ENCODE peak calls at places on chromosomes 5 and 9, in eight cellular contexts. B is fibroblast of the conjunctiva; A is activated CD8-positive, alpha-beta memory T cell treated with anti-CD3 and anti-CD28 coated beads, Interleukin-2, amount 50 U/mL, for 48 hours; F is naive thymus-derived CD8-positive, alpha-beta T cell; Z is NCI-H2171 treated with DMSO at 0.1 percent for 48 hours; U is activated CD4-positive, CD25-positive, alpha-beta regulatory T cell treated with anti-CD3 and anti-CD28 coated beads, Interleukin-2, amount 50 U/mL, for 72 hours; K is NCI-H1930; Q is hepatic stellate cell. S is an unnamed sample.

GRCh38 chr5:1509346-1510085 is 14.2 kb downstream of the LPCAT1 start:
- DNase-seq in A (no peak), F (no peak), B (no peak), U (peak; percentile 26), K (no peak), Z (no peak), Q (no peak), S (no peak)

GRCh38 chr9:82299870-82300269 is 311.3 kb downstream of the SPATA31D1 start:
- DNase-seq in K (no peak), A (no peak), Q (no peak), Z (no peak), B (no peak), U (no peak), F (no peak), S (no peak)

GRCh38 chr5:159304961-159305595 is 25.2 kb downstream of the IL12B start:
- DNase-seq in U (no peak), F (no peak), K (no peak), B (peak; percentile 6), Q (no peak), A (no peak), Z (no peak), S (no peak)

GRCh38 chr5:68339921-68340321 is 124.4 kb downstream of the PIK3R1 start:
- DNase-seq in A (no peak), Z (no peak), U (no peak), Q (peak; percentile 19), F (no peak), B (no peak), K (no peak), S (no peak)

GRCh38 chr9:126298319-126298801 is 28.3 kb upstream of the MVB12B start:
- DNase-seq in B (no peak), F (no peak), U (no peak), A (no peak), Q (no peak), Z (no peak), K (no peak), S (no peak)

GRCh38 chr9:115250646-115251045 is 132.7 kb upstream of the TNC start:
- DNase-seq in A (no peak), K (no peak), F (no peak), U (no peak), Q (peak; percentile 68), Z (no peak), B (peak; percentile 38), S (no peak)

GRCh38 chr5:149404746-149405549 is 25.9 kb upstream of the IL17B start:
- DNase-seq in K (no peak), Z (no peak), B (no peak), A (no peak), F (no peak), Q (no peak), U (no peak), S (no peak)

GRCh38 chr9:92292338-92293074 is 991 bp downstream of the IARS1 start:
- DNase-seq in Q (peak; percentile 2), Z (no peak), U (no peak), A (no peak), F (no peak), B (no peak), K (no peak), S (no peak)

GRCh38 chr9:32490601-32491000 is 35.4 kb downstream of the RIGI start:
- DNase-seq in F (no peak), B (no peak), K (no peak), A (no peak), U (no peak), Q (no peak), Z (no peak), S (no peak)

GRCh38 chr9:93108301-93109041 is 12.5 kb downstream of the CARD19 start:
- DNase-seq in F (no peak), U (no peak), A (peak; percentile 76), K (no peak), Q (no peak), Z (no peak), B (no peak), S (no peak)

GRCh38 chr9:91489391-91489899 is 65.8 kb upstream of the NFIL3 start:
- DNase-seq in Q (peak; percentile 68), U (no peak), B (no peak), Z (no peak), A (no peak), F (no peak), K (no peak), S (peak; percentile 22)

GRCh38 chr5:156378159-156378558 is 51.2 kb downstream of the SGCD start:
- DNase-seq in B (no peak), Q (no peak), F (no peak), K (no peak), A (no peak), U (no peak), Z (no peak), S (no peak)

GRCh38 chr5:14818931-14819790 is 52.4 kb downstream of the ANKH start:
- DNase-seq in A (no peak), K (no peak), Z (no peak), B (no peak), U (no peak), F (no peak), Q (no peak), S (no peak)

GRCh38 chr5:78691073-78691960 is 42.7 kb upstream of the LHFPL2 start:
- DNase-seq in F (no peak), K (no peak), Z (no peak), A (no peak), U (no peak), B (no peak), Q (no peak), S (no peak)

GRCh38 chr9:129823934-129824601 is at the start of gene TOR1A:
- DNase-seq in F (peak; percentile 80), A (peak; percentile 94), U (peak; percentile 92), K (peak; percentile 84), Z (peak; percentile 99), B (peak; percentile 91), Q (peak; percentile 91), S (peak; percentile 91)

GRCh38 chr5:18740301-18740700 is 1106.0 kb downstream of the TAF11L14 start:
- DNase-seq in Q (no peak), K (no peak), A (no peak), U (no peak), Z (no peak), B (no peak), F (no peak), S (no peak)

GRCh38 chr5:139157556-139157955 is 40.6 kb downstream of the SIL1 start:
- DNase-seq in A (no peak), B (no peak), Q (no peak), Z (no peak), F (no peak), K (no peak), U (no peak), S (no peak)

GRCh38 chr9:109417585-109418544 is 80.2 kb downstream of the PTPN3 start:
- DNase-seq in A (no peak), Q (no peak), U (no peak), B (no peak), K (no peak), Z (no peak), F (no peak), S (no peak)

GRCh38 chr5:26582350-26583040 is 455.9 kb downstream of the CDH9 start:
- DNase-seq in K (no peak), A (no peak), U (no peak), Q (no peak), F (no peak), Z (no peak), B (no peak), S (no peak)

GRCh38 chr5:160656961-160657570 is 194.9 kb downstream of the ATP10B start:
- DNase-seq in K (no peak), A (no peak), Z (no peak), Q (no peak), F (no peak), U (no peak), B (no peak), S (no peak)

GRCh38 chr9:81227507-81228245 is 461.7 kb downstream of the TLE1 start:
- DNase-seq in U (no peak), K (no peak), F (no peak), B (no peak), Z (no peak), A (no peak), Q (no peak), S (no peak)

GRCh38 chr9:28024616-28025147 is 451.4 kb upstream of the C9orf72 start:
- DNase-seq in A (no peak), Z (no peak), K (no peak), F (no peak), Q (no peak), U (no peak), B (no peak), S (no peak)

GRCh38 chr5:124789104-124789605 is 42.7 kb upstream of the ZNF608 start:
- DNase-seq in Q (no peak), K (no peak), A (no peak), U (no peak), B (no peak), F (no peak), Z (no peak), S (no peak)

GRCh38 chr9:136036050-136036449 is 59.0 kb downstream of the NACC2 start:
- DNase-seq in A (no peak), Q (no peak), Z (no peak), U (no peak), F (no peak), K (no peak), B (no peak), S (no peak)

GRCh38 chr9:4604678-4605095 is 57.4 kb upstream of the PLPP6 start:
- DNase-seq in Q (peak; percentile 44), A (peak; percentile 71), F (peak; percentile 22), K (peak; percentile 62), B (peak; percentile 23), Z (peak; percentile 75), U (peak; percentile 46), S (peak; percentile 75)

GRCh38 chr5:107129051-107129450 is 541.7 kb downstream of the EFNA5 start:
- DNase-seq in Q (no peak), Z (no peak), K (no peak), U (no peak), F (no peak), A (no peak), B (no peak), S (no peak)

GRCh38 chr5:59328801-59329296 is 564.7 kb downstream of the PDE4D start:
- DNase-seq in F (no peak), B (peak; percentile 70), U (no peak), A (no peak), K (no peak), Z (no peak), Q (no peak), S (no peak)

GRCh38 chr9:131258186-131258585 is 18.1 kb downstream of the FAM78A start:
- DNase-seq in B (no peak), K (no peak), F (no peak), U (no peak), Z (no peak), Q (no peak), A (no peak), S (no peak)

GRCh38 chr9:81822263-81822865 is 105.9 kb upstream of the SPATA31D4 start:
- DNase-seq in U (no peak), A (no peak), B (no peak), Z (no peak), Q (no peak), F (no peak), K (no peak), S (no peak)

GRCh38 chr5:178624626-178625546 is 2.0 kb downstream of the CLK4 start:
- DNase-seq in A (no peak), Q (no peak), Z (no peak), K (no peak), F (no peak), U (no peak), B (no peak), S (no peak)

GRCh38 chr5:5242056-5242455 is 101.9 kb downstream of the ADAMTS16 start:
- DNase-seq in A (no peak), K (no peak), Z (no peak), F (no peak), B (no peak), U (no peak), Q (no peak), S (no peak)

GRCh38 chr9:111621895-111622480 is 9.1 kb upstream of the DNAJC25 start:
- DNase-seq in Z (no peak), Q (peak; percentile 49), B (no peak), U (no peak), F (no peak), A (no peak), K (no peak), S (peak; percentile 38)

GRCh38 chr9:9942764-9943424 is 669.9 kb downstream of the PTPRD start:
- DNase-seq in B (peak; percentile 23), Z (peak; percentile 60), A (peak; percentile 76), F (peak; percentile 9), Q (peak; percentile 7), K (peak; percentile 52), U (peak; percentile 53), S (peak; percentile 14)

GRCh38 chr5:154761062-154761740 is 6.0 kb downstream of the LARP1 start:
- DNase-seq in Q (no peak), Z (no peak), B (no peak), F (no peak), A (no peak), U (no peak), K (no peak), S (no peak)